ENCODE peak calls at places on chromosomes 12 and 14, in six cellular contexts. One of them, this sample, is unnamed.

GRCh38 chr12:128365831-128366231 is 98.9 kb downstream of the TMEM132C start:
- DNase-seq in lower lobe of right lung: no peak
- DNase-seq in AG09309: no peak
- DNase-seq in HepG2: no peak
- DNase-seq in sigmoid colon: peak
- DNase-seq in choroid plexus epithelial cell: peak
- DNase-seq in this sample: no peak

GRCh38 chr14:102620413-102620812 is 28.0 kb downstream of the RCOR1 start:
- DNase-seq in lower lobe of right lung: no peak
- DNase-seq in AG09309: peak
- DNase-seq in sigmoid colon: no peak
- DNase-seq in choroid plexus epithelial cell: peak
- DNase-seq in HepG2: no peak
- DNase-seq in this sample: no peak

GRCh38 chr14:51095854-51096823 is 1.2 kb upstream of the TRIM9 start:
- DNase-seq in lower lobe of right lung: no peak
- DNase-seq in HepG2: no peak
- DNase-seq in AG09309: no peak
- DNase-seq in sigmoid colon: peak
- DNase-seq in choroid plexus epithelial cell: peak
- DNase-seq in this sample: peak

GRCh38 chr12:45310627-45310968 is 94.7 kb downstream of the ANO6 start:
- DNase-seq in choroid plexus epithelial cell: no peak
- DNase-seq in HepG2: no peak
- DNase-seq in AG09309: no peak
- DNase-seq in sigmoid colon: no peak
- DNase-seq in lower lobe of right lung: no peak
- DNase-seq in this sample: no peak

GRCh38 chr14:80055912-80056801 is 155.1 kb downstream of the DIO2 start:
- DNase-seq in lower lobe of right lung: no peak
- DNase-seq in AG09309: no peak
- DNase-seq in HepG2: peak
- DNase-seq in choroid plexus epithelial cell: peak
- DNase-seq in sigmoid colon: no peak
- DNase-seq in this sample: no peak

GRCh38 chr14:100771121-100771800 is 44.6 kb downstream of the DLK1 start:
- DNase-seq in HepG2: peak
- DNase-seq in AG09309: no peak
- DNase-seq in sigmoid colon: peak
- DNase-seq in lower lobe of right lung: no peak
- DNase-seq in choroid plexus epithelial cell: no peak
- DNase-seq in this sample: no peak

GRCh38 chr14:45262637-45263036 is 9.6 kb upstream of the MIS18BP1 start:
- DNase-seq in lower lobe of right lung: no peak
- DNase-seq in choroid plexus epithelial cell: no peak
- DNase-seq in sigmoid colon: no peak
- DNase-seq in AG09309: no peak
- DNase-seq in HepG2: no peak
- DNase-seq in this sample: no peak

GRCh38 chr14:21056520-21057163 is 980 bp upstream of the RNASE8 start:
- DNase-seq in AG09309: no peak
- DNase-seq in sigmoid colon: no peak
- DNase-seq in HepG2: no peak
- DNase-seq in choroid plexus epithelial cell: no peak
- DNase-seq in lower lobe of right lung: no peak
- DNase-seq in this sample: no peak

GRCh38 chr12:104702565-104703139 is 245.9 kb downstream of the CHST11 start:
- DNase-seq in HepG2: no peak
- DNase-seq in choroid plexus epithelial cell: no peak
- DNase-seq in AG09309: no peak
- DNase-seq in lower lobe of right lung: no peak
- DNase-seq in sigmoid colon: peak
- DNase-seq in this sample: peak

DNA sequence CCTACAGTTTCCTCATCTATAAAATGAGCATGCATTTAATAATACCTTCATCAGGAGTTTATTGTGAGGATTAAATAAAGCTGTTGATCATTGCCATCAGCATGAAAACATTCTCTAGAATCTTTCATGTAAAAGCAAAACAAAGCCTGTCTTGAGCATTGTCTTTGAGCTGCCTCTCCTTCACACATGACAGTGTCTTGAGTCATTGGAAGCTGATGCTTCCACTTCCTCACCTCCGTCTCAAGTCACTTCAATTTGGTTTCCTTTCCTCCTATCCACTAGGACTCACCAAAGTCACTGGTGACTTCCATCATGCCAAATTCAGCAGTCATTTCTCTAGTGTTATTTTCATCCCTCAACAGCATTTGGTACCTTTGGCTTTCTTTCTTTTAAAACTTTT is 31.6 kb upstream of the MYBPC1 start:
- DNase-seq in HepG2: no peak
- DNase-seq in sigmoid colon: no peak
- DNase-seq in choroid plexus epithelial cell: no peak
- DNase-seq in lower lobe of right lung: no peak
- DNase-seq in AG09309: no peak
- DNase-seq in this sample: no peak
- TF ChIP-seq CTCF in HepG2: no peak
- TF ChIP-seq CTCF in sigmoid colon: no peak
- TF ChIP-seq CTCF in choroid plexus epithelial cell: no peak
- TF ChIP-seq CTCF in lower lobe of right lung: no peak
- TF ChIP-seq CTCF in AG09309: no peak
- TF ChIP-seq CTCF in this sample: no peak

GRCh38 chr14:61174395-61175386 is 106.4 kb downstream of the TMEM30B start:
- DNase-seq in choroid plexus epithelial cell: peak
- DNase-seq in lower lobe of right lung: no peak
- DNase-seq in HepG2: no peak
- DNase-seq in sigmoid colon: no peak
- DNase-seq in AG09309: no peak
- DNase-seq in this sample: no peak

GRCh38 chr14:61178226-61179060 is 102.7 kb downstream of the TMEM30B start:
- DNase-seq in lower lobe of right lung: no peak
- DNase-seq in choroid plexus epithelial cell: peak
- DNase-seq in HepG2: peak
- DNase-seq in sigmoid colon: no peak
- DNase-seq in AG09309: peak
- DNase-seq in this sample: no peak

GRCh38 chr14:61179061-61179675 is 102.0 kb downstream of the TMEM30B start:
- DNase-seq in AG09309: no peak
- DNase-seq in sigmoid colon: no peak
- DNase-seq in choroid plexus epithelial cell: peak
- DNase-seq in lower lobe of right lung: no peak
- DNase-seq in HepG2: peak
- DNase-seq in this sample: no peak

GRCh38 chr14:61177279-61178225 is 103.6 kb downstream of the TMEM30B start:
- DNase-seq in sigmoid colon: no peak
- DNase-seq in choroid plexus epithelial cell: no peak
- DNase-seq in HepG2: no peak
- DNase-seq in AG09309: no peak
- DNase-seq in lower lobe of right lung: no peak
- DNase-seq in this sample: no peak

GRCh38 chr14:61176686-61177085 is 104.5 kb downstream of the TMEM30B start:
- DNase-seq in lower lobe of right lung: no peak
- DNase-seq in HepG2: no peak
- DNase-seq in AG09309: no peak
- DNase-seq in choroid plexus epithelial cell: no peak
- DNase-seq in sigmoid colon: no peak
- DNase-seq in this sample: no peak
- H3K4me3 ChIP-seq in lower lobe of right lung: no peak
- H3K4me3 ChIP-seq in HepG2: no peak
- H3K4me3 ChIP-seq in AG09309: no peak
- H3K4me3 ChIP-seq in choroid plexus epithelial cell: no peak
- H3K4me3 ChIP-seq in sigmoid colon: no peak
- H3K4me3 ChIP-seq in this sample: no peak

GRCh38 chr12:3644103-3644502 is 108.8 kb downstream of the CRACR2A start:
- DNase-seq in choroid plexus epithelial cell: no peak
- DNase-seq in HepG2: no peak
- DNase-seq in lower lobe of right lung: no peak
- DNase-seq in AG09309: no peak
- DNase-seq in sigmoid colon: no peak
- DNase-seq in this sample: no peak
- TF ChIP-seq CTCF in choroid plexus epithelial cell: no peak
- TF ChIP-seq CTCF in HepG2: no peak
- TF ChIP-seq CTCF in lower lobe of right lung: no peak
- TF ChIP-seq CTCF in AG09309: no peak
- TF ChIP-seq CTCF in sigmoid colon: no peak
- TF ChIP-seq CTCF in this sample: no peak

DNA sequence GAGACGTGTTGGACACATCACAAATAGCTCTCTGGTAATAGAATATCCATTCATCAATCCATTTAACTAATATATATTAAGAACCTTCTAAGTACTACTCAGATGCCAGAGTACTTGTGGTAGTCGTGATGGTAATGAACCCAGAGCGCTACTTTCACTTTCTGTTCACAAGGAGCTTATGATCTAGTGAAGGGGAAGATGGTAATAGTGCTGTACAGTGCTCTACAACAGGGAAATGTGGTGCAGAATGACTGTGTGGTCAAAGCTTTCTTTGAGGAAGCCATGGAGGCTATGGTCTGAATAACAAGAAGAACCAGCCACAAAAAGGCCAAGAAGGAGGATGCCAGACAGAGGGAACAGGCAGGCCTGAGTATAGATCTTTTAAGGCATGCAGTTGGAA is 212.0 kb downstream of the PTPRO start:
- DNase-seq in sigmoid colon: no peak
- DNase-seq in HepG2: no peak
- DNase-seq in lower lobe of right lung: no peak
- DNase-seq in AG09309: no peak
- DNase-seq in choroid plexus epithelial cell: peak
- DNase-seq in this sample: no peak
- H3K4me3 ChIP-seq in sigmoid colon: no peak
- H3K4me3 ChIP-seq in HepG2: peak
- H3K4me3 ChIP-seq in lower lobe of right lung: peak
- H3K4me3 ChIP-seq in AG09309: no peak
- H3K4me3 ChIP-seq in choroid plexus epithelial cell: no peak
- H3K4me3 ChIP-seq in this sample: no peak

GRCh38 chr14:72173038-72173720 is 240.9 kb downstream of the RGS6 start:
- DNase-seq in HepG2: no peak
- DNase-seq in lower lobe of right lung: no peak
- DNase-seq in choroid plexus epithelial cell: no peak
- DNase-seq in sigmoid colon: no peak
- DNase-seq in AG09309: no peak
- DNase-seq in this sample: no peak
- TF ChIP-seq CTCF in HepG2: no peak
- TF ChIP-seq CTCF in lower lobe of right lung: no peak
- TF ChIP-seq CTCF in choroid plexus epithelial cell: no peak
- TF ChIP-seq CTCF in sigmoid colon: no peak
- TF ChIP-seq CTCF in AG09309: no peak
- TF ChIP-seq CTCF in this sample: no peak

DNA sequence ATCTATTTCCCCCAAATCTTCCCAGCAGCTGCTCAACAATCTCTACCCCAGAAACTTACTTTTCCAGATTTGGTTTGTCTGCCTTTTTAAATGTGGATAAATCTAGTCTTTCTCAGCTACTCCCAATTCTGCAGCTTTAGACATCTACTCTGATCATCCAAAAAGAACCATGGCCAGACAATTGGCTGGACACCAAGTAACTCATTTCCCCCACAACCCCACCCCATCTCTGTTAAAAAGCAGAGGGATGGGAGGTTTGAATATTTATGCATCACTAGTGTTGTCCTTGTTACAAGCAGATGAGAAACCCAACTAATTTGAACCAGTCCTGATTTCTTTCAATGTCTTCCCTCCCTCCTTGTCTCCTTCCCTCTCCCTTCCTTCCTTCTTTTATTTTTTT is 392.0 kb downstream of the GALC start:
- DNase-seq in choroid plexus epithelial cell: no peak
- DNase-seq in lower lobe of right lung: no peak
- DNase-seq in sigmoid colon: no peak
- DNase-seq in AG09309: no peak
- DNase-seq in HepG2: no peak
- DNase-seq in this sample: no peak
- H3K4me3 ChIP-seq in choroid plexus epithelial cell: no peak
- H3K4me3 ChIP-seq in lower lobe of right lung: no peak
- H3K4me3 ChIP-seq in sigmoid colon: no peak
- H3K4me3 ChIP-seq in AG09309: no peak
- H3K4me3 ChIP-seq in HepG2: no peak
- H3K4me3 ChIP-seq in this sample: no peak

GRCh38 chr12:66152732-66153131 is 17.1 kb downstream of the TMBIM4 start:
- DNase-seq in HepG2: no peak
- DNase-seq in AG09309: peak
- DNase-seq in sigmoid colon: no peak
- DNase-seq in lower lobe of right lung: no peak
- DNase-seq in choroid plexus epithelial cell: no peak
- DNase-seq in this sample: no peak

GRCh38 chr12:66143868-66144267 is 13.3 kb upstream of the LLPH start:
- DNase-seq in sigmoid colon: no peak
- DNase-seq in HepG2: no peak
- DNase-seq in lower lobe of right lung: no peak
- DNase-seq in choroid plexus epithelial cell: no peak
- DNase-seq in AG09309: no peak
- DNase-seq in this sample: no peak

GRCh38 chr12:66144796-66145754 is 14.5 kb upstream of the LLPH start:
- DNase-seq in AG09309: peak
- DNase-seq in lower lobe of right lung: no peak
- DNase-seq in sigmoid colon: peak
- DNase-seq in HepG2: peak
- DNase-seq in choroid plexus epithelial cell: peak
- DNase-seq in this sample: peak

GRCh38 chr12:66154776-66155175 is 15.0 kb downstream of the TMBIM4 start:
- DNase-seq in HepG2: no peak
- DNase-seq in sigmoid colon: no peak
- DNase-seq in lower lobe of right lung: no peak
- DNase-seq in AG09309: no peak
- DNase-seq in choroid plexus epithelial cell: no peak
- DNase-seq in this sample: no peak

DNA sequence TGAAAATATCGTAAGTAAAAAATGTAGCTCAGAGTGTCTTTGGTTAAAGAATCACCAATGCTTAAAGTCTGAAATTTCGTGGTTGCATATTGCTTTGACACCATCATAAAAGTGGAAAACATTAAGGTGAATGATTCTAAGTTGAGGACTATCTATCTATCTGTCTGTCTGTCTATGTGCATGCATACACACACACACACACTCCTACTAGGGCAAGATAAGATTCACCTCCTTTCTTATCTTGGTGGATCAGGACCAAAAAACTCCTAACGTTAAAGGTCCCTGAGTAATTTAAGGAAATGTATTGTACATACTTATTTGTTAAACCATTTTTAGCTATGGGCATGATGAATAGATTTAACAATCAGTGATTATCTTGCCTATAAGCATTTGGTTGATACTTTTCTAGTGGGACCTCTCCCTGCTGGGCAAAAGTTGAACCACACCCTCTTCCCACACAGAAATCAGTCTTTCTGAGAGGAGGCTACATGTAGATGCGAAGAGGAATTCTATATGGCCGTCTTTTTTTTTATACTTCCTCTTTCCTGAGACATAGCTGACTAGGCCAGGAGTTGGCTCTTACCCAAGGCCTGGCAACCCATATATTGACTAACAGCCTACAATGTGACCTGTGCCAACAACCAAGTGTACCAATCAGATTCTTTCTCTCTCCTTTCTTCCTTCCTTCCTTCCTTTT is 19.3 kb upstream of the LLPH start:
- DNase-seq in lower lobe of right lung: peak
- DNase-seq in AG09309: no peak
- DNase-seq in choroid plexus epithelial cell: no peak
- DNase-seq in sigmoid colon: no peak
- DNase-seq in HepG2: no peak
- DNase-seq in this sample: no peak
- TF ChIP-seq CTCF in lower lobe of right lung: peak
- TF ChIP-seq CTCF in AG09309: peak
- TF ChIP-seq CTCF in choroid plexus epithelial cell: peak
- TF ChIP-seq CTCF in sigmoid colon: no peak
- TF ChIP-seq CTCF in HepG2: no peak
- TF ChIP-seq CTCF in this sample: no peak

This sample was measured in pancreas.